ENCODE peak calls at places on chromosomes 1 and 21, in five cellular contexts. M is stomach, U is T47D, H is upper lobe of right lung, G is endodermal cell. I is an unnamed sample.

GRCh38 chr21:46538851-46539666 is 65.8 kb downstream of the S100B start:
- DNase-seq in M (no peak), U (no peak), H (no peak), G (no peak), I (no peak)

GRCh38 chr1:93708734-93709481 is 27.3 kb upstream of the BCAR3 start:
- DNase-seq in M (peak), U (no peak), H (peak), G (peak), I (no peak)

GRCh38 chr1:197768014-197768413 is 7.3 kb downstream of the DENND1B start:
- DNase-seq in M (no peak), U (no peak), H (no peak), G (no peak), I (no peak)

GRCh38 chr1:159881930-159882839 is 17.8 kb downstream of the CFAP45 start:
- DNase-seq in M (peak), U (peak), H (no peak), G (no peak), I (no peak)

GRCh38 chr1:109821221-109821669 is 57.5 kb upstream of the EPS8L3 start:
- DNase-seq in M (no peak), U (peak), H (peak), G (peak), I (no peak)

GRCh38 chr1:201053155-201053860 is 29.8 kb upstream of the KIF21B start:
- DNase-seq in M (no peak), U (no peak), H (no peak), G (peak), I (peak)

GRCh38 chr1:244075247-244075722 is 24.2 kb downstream of the ZBTB18 start:
- DNase-seq in M (peak), U (no peak), H (no peak), G (peak), I (peak)

GRCh38 chr1:220487297-220487820 is 40.6 kb upstream of the MARK1 start:
- DNase-seq in M (no peak), U (peak), H (no peak), G (no peak), I (peak)